ENCODE peak calls at places on chromosomes 13 and 19, in six cellular contexts. One of them, this sample, is unnamed.

GRCh38 chr13:67880916-67881315 is 650.8 kb upstream of the PCDH9 start:
- DNase-seq in lung: no peak
- DNase-seq in body of pancreas: no peak
- DNase-seq in effector memory CD4-positive, alpha-beta T cell: no peak
- DNase-seq in hepatocyte: no peak
- DNase-seq in stomach: no peak
- DNase-seq in this sample: no peak

GRCh38 chr19:49338691-49339363 is 3.6 kb downstream of the CD37 start:
- DNase-seq in lung: peak; percentile 93
- DNase-seq in body of pancreas: peak; percentile 97
- DNase-seq in effector memory CD4-positive, alpha-beta T cell: no peak
- DNase-seq in hepatocyte: peak; percentile 93
- DNase-seq in stomach: peak; percentile 96
- DNase-seq in this sample: peak; percentile 71

GRCh38 chr13:34174671-34175145 is 356.8 kb downstream of the RFC3 start:
- DNase-seq in lung: no peak
- DNase-seq in body of pancreas: no peak
- DNase-seq in effector memory CD4-positive, alpha-beta T cell: no peak
- DNase-seq in hepatocyte: no peak
- DNase-seq in stomach: no peak
- DNase-seq in this sample: no peak

GRCh38 chr13:30802953-30803478 is 67.7 kb downstream of the ALOX5AP start:
- DNase-seq in lung: peak; percentile 88
- DNase-seq in body of pancreas: peak; percentile 82
- DNase-seq in effector memory CD4-positive, alpha-beta T cell: peak; percentile 67
- DNase-seq in hepatocyte: peak; percentile 87
- DNase-seq in stomach: peak; percentile 86
- DNase-seq in this sample: peak; percentile 89

GRCh38 chr13:21901326-21901725 is 230.5 kb downstream of the FGF9 start:
- DNase-seq in lung: no peak
- DNase-seq in body of pancreas: no peak
- DNase-seq in effector memory CD4-positive, alpha-beta T cell: no peak
- DNase-seq in hepatocyte: no peak
- DNase-seq in stomach: no peak
- DNase-seq in this sample: no peak

GRCh38 chr19:30587869-30588268 is 215.7 kb downstream of the ZNF536 start:
- DNase-seq in lung: no peak
- DNase-seq in body of pancreas: no peak
- DNase-seq in effector memory CD4-positive, alpha-beta T cell: no peak
- DNase-seq in hepatocyte: no peak
- DNase-seq in stomach: no peak
- DNase-seq in this sample: no peak

GRCh38 chr13:98349731-98350305 is 172.7 kb upstream of the RNF113B start:
- DNase-seq in lung: no peak
- DNase-seq in body of pancreas: peak; percentile 25
- DNase-seq in effector memory CD4-positive, alpha-beta T cell: no peak
- DNase-seq in hepatocyte: peak; percentile 34
- DNase-seq in stomach: peak; percentile 44
- DNase-seq in this sample: no peak

GRCh38 chr13:91238036-91238435 is 109.5 kb upstream of the MIR17HG start:
- DNase-seq in lung: no peak
- DNase-seq in body of pancreas: no peak
- DNase-seq in effector memory CD4-positive, alpha-beta T cell: no peak
- DNase-seq in hepatocyte: no peak
- DNase-seq in stomach: no peak
- DNase-seq in this sample: no peak

DNA sequence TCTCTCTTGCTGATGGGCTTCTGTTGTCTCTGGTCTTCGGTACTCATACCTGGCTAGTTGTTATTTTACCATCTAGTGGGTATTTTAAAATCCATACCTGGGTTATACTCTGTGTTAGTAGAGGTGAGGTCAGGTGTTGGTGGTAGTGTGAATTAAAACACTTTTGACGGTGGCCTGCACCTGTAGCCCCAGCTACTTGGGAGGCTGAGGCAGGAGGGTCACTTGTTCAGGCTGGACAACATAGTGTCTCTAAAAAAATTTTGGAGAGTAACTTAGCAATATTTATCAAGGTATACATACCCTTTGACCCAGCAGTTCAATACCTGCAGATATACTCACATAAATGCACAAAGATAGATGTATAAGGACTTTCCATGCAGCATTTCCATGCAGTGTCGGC is 55.4 kb downstream of the GSX1 start:
- DNase-seq in lung: no peak
- DNase-seq in body of pancreas: no peak
- DNase-seq in effector memory CD4-positive, alpha-beta T cell: no peak
- DNase-seq in hepatocyte: no peak
- DNase-seq in stomach: no peak
- DNase-seq in this sample: no peak
- H3K4me1 ChIP-seq in lung: no peaks in the 10 kb centered on the region
- H3K4me1 ChIP-seq in body of pancreas: peaks cover 17% of the 10 kb centered on the region
- H3K4me1 ChIP-seq in effector memory CD4-positive, alpha-beta T cell: no peaks in the 10 kb centered on the region
- H3K4me1 ChIP-seq in hepatocyte: no peaks in the 10 kb centered on the region
- H3K4me1 ChIP-seq in stomach: no peaks in the 10 kb centered on the region
- H3K4me1 ChIP-seq in this sample: no peaks in the 10 kb centered on the region

GRCh38 chr19:12983561-12984142 is 11.6 kb upstream of the NFIX start:
- DNase-seq in lung: peak; percentile 69
- DNase-seq in body of pancreas: peak; percentile 85
- DNase-seq in effector memory CD4-positive, alpha-beta T cell: peak; percentile 68
- DNase-seq in hepatocyte: peak; percentile 89
- DNase-seq in stomach: peak; percentile 86
- DNase-seq in this sample: peak; percentile 82

GRCh38 chr19:12984143-12984627 is 11.1 kb upstream of the NFIX start:
- DNase-seq in lung: no peak
- DNase-seq in body of pancreas: no peak
- DNase-seq in effector memory CD4-positive, alpha-beta T cell: no peak
- DNase-seq in hepatocyte: no peak
- DNase-seq in stomach: no peak
- DNase-seq in this sample: no peak

GRCh38 chr19:12984683-12985048 is 10.6 kb upstream of the NFIX start:
- DNase-seq in lung: no peak
- DNase-seq in body of pancreas: no peak
- DNase-seq in effector memory CD4-positive, alpha-beta T cell: no peak
- DNase-seq in hepatocyte: no peak
- DNase-seq in stomach: no peak
- DNase-seq in this sample: no peak

GRCh38 chr19:12982648-12983047 is 12.6 kb upstream of the NFIX start:
- DNase-seq in lung: no peak
- DNase-seq in body of pancreas: no peak
- DNase-seq in effector memory CD4-positive, alpha-beta T cell: no peak
- DNase-seq in hepatocyte: no peak
- DNase-seq in stomach: no peak
- DNase-seq in this sample: no peak

DNA sequence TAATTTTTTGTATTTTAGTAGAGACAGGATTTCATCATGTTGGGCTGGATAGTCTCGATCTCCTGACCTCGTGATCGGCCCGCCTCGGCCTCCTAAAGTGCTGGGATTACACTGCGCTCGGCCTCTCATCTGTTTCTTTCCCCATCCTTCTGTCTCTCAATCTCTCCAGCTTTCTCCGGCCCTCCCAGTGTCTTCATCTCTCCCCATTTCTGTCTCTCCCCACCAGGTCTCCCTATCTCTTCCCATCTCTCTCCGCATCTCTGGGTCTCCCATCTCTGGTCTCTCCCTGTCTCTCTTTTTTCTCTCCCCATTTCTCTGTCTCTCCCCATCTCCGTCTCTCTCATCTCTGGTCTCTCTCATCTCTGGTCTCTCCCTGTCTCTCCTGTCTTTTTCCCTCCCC is 12.2 kb upstream of the NFIX start:
- DNase-seq in lung: no peak
- DNase-seq in body of pancreas: no peak
- DNase-seq in effector memory CD4-positive, alpha-beta T cell: no peak
- DNase-seq in hepatocyte: no peak
- DNase-seq in stomach: no peak
- DNase-seq in this sample: no peak
- H3K27ac ChIP-seq in lung: no peak overlapping the region
- H3K27ac ChIP-seq in body of pancreas: no peak overlapping the region
- H3K27ac ChIP-seq in effector memory CD4-positive, alpha-beta T cell: peak overlapping the region; percentile 45
- H3K27ac ChIP-seq in hepatocyte: no peak overlapping the region
- H3K27ac ChIP-seq in stomach: no peak overlapping the region
- H3K27ac ChIP-seq in this sample: peak overlapping the region; percentile 43

GRCh38 chr19:7788178-7788932 is 25.3 kb downstream of the CLEC4M start:
- DNase-seq in lung: no peak
- DNase-seq in body of pancreas: no peak
- DNase-seq in effector memory CD4-positive, alpha-beta T cell: no peak
- DNase-seq in hepatocyte: no peak
- DNase-seq in stomach: no peak
- DNase-seq in this sample: no peak
- H3K4me3 ChIP-seq in lung: no peak overlapping the region
- H3K4me3 ChIP-seq in body of pancreas: no peak overlapping the region
- H3K4me3 ChIP-seq in effector memory CD4-positive, alpha-beta T cell: no peak overlapping the region
- H3K4me3 ChIP-seq in hepatocyte: no peak overlapping the region
- H3K4me3 ChIP-seq in stomach: no peak overlapping the region
- H3K4me3 ChIP-seq in this sample: peak overlapping the region; percentile 21

GRCh38 chr13:40993119-40993518 is 26.0 kb downstream of the ELF1 start:
- DNase-seq in lung: no peak
- DNase-seq in body of pancreas: peak; percentile 45
- DNase-seq in effector memory CD4-positive, alpha-beta T cell: no peak
- DNase-seq in hepatocyte: no peak
- DNase-seq in stomach: no peak
- DNase-seq in this sample: no peak

GRCh38 chr13:40993987-40994386 is 25.1 kb downstream of the ELF1 start:
- DNase-seq in lung: peak; percentile 49
- DNase-seq in body of pancreas: peak; percentile 63
- DNase-seq in effector memory CD4-positive, alpha-beta T cell: no peak
- DNase-seq in hepatocyte: peak; percentile 83
- DNase-seq in stomach: peak; percentile 45
- DNase-seq in this sample: no peak

GRCh38 chr13:40995997-40996396 is 23.1 kb downstream of the ELF1 start:
- DNase-seq in lung: no peak
- DNase-seq in body of pancreas: no peak
- DNase-seq in effector memory CD4-positive, alpha-beta T cell: no peak
- DNase-seq in hepatocyte: no peak
- DNase-seq in stomach: no peak
- DNase-seq in this sample: no peak

GRCh38 chr13:40994581-40995230 is 24.4 kb downstream of the ELF1 start:
- DNase-seq in lung: no peak
- DNase-seq in body of pancreas: no peak
- DNase-seq in effector memory CD4-positive, alpha-beta T cell: no peak
- DNase-seq in hepatocyte: no peak
- DNase-seq in stomach: no peak
- DNase-seq in this sample: no peak

DNA sequence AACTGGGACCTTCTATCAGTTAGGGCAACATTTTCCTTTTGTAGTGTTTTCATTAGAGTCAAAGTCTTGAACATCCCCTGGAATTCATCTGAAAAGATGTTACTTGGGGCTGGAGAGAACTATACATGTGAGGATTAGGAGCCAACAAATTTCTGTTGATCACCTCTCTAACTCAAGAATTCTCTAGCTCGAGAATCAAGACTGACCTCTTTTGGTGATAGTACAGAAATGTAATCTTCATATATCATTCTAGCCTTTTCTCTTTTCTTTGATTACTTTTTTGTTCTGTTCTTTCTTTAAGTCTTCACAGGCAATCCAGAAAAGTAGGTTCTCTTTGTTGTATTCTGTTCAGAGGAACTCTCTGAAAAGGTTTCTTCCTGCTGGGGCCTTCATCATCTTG is 26.4 kb downstream of the ELF1 start:
- DNase-seq in lung: no peak
- DNase-seq in body of pancreas: no peak
- DNase-seq in effector memory CD4-positive, alpha-beta T cell: no peak
- DNase-seq in hepatocyte: no peak
- DNase-seq in stomach: no peak
- DNase-seq in this sample: no peak
- H3K4me1 ChIP-seq in lung: peaks cover 14% of the 10 kb centered on the region
- H3K4me1 ChIP-seq in body of pancreas: peaks cover 91% of the 10 kb centered on the region
- H3K4me1 ChIP-seq in effector memory CD4-positive, alpha-beta T cell: peaks cover 39% of the 10 kb centered on the region
- H3K4me1 ChIP-seq in hepatocyte: peaks cover 18% of the 10 kb centered on the region
- H3K4me1 ChIP-seq in stomach: peaks cover 29% of the 10 kb centered on the region
- H3K4me1 ChIP-seq in this sample: no peaks in the 10 kb centered on the region

GRCh38 chr13:114249062-114249461 is 14.4 kb downstream of the CDC16 start:
- DNase-seq in lung: no peak
- DNase-seq in body of pancreas: no peak
- DNase-seq in effector memory CD4-positive, alpha-beta T cell: no peak
- DNase-seq in hepatocyte: no peak
- DNase-seq in stomach: peak; percentile 64
- DNase-seq in this sample: no peak
- H3K27ac ChIP-seq in lung: no peak overlapping the region
- H3K27ac ChIP-seq in body of pancreas: no peak overlapping the region
- H3K27ac ChIP-seq in effector memory CD4-positive, alpha-beta T cell: no peak overlapping the region
- H3K27ac ChIP-seq in hepatocyte: no peak overlapping the region
- H3K27ac ChIP-seq in stomach: peak overlapping the region; percentile 52
- H3K27ac ChIP-seq in this sample: no peak overlapping the region

DNA sequence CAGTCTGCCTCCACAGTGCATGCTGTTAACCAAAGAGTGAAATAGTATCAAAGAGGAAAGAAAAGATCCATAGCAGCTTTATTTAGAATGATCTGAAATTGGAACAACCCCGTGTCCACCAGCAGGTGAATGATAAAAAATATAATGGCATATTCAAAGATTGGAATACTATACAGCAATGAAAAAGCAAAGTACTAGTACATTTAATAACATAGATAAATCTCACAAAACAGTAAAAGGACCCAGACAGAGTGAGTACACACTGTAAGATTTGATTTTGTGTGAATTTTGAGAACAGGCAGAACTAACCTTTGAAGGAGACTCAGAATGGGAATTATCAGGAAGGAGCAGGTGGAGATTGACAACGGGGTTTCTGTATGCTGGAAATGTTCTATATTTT is 837 bp upstream of the CD209 start:
- DNase-seq in lung: no peak
- DNase-seq in body of pancreas: no peak
- DNase-seq in effector memory CD4-positive, alpha-beta T cell: no peak
- DNase-seq in hepatocyte: no peak
- DNase-seq in stomach: no peak
- DNase-seq in this sample: no peak
- H3K4me3 ChIP-seq in lung: no peak overlapping the region
- H3K4me3 ChIP-seq in body of pancreas: no peak overlapping the region
- H3K4me3 ChIP-seq in effector memory CD4-positive, alpha-beta T cell: no peak overlapping the region
- H3K4me3 ChIP-seq in hepatocyte: no peak overlapping the region
- H3K4me3 ChIP-seq in stomach: no peak overlapping the region
- H3K4me3 ChIP-seq in this sample: no peak overlapping the region

This sample was measured in right atrium auricular region.